ENCODE peak calls at places on chromosomes 6 and 20, in five cellular contexts. M, G, K, F and S are unnamed samples.

GRCh38 chr6:41408982-41409381 is 73.6 kb downstream of the NCR2 start:
- DNase-seq in M (no peak), K (no peak), F (no peak), G (no peak), S (no peak)

GRCh38 chr6:91267246-91267645 is 680.4 kb upstream of the MAP3K7 start:
- DNase-seq in M (no peak), K (no peak), G (no peak), F (no peak), S (no peak)

GRCh38 chr6:112203577-112204349 is 50.6 kb downstream of the LAMA4 start:
- DNase-seq in G (peak; percentile 10), F (no peak), K (no peak), M (no peak), S (peak; percentile 12)

GRCh38 chr20:51542033-51542893 is at the start of gene NFATC2:
- DNase-seq in K (peak; percentile 74), F (no peak), M (peak; percentile 23), G (peak; percentile 65), S (no peak)

GRCh38 chr6:25968769-25969168 is 6.2 kb downstream of the TRIM38 start:
- DNase-seq in M (no peak), F (no peak), G (no peak), K (no peak), S (no peak)

GRCh38 chr20:21936720-21937380 is 231.4 kb downstream of the PAX1 start:
- DNase-seq in K (no peak), M (peak; percentile 38), F (no peak), G (no peak), S (no peak)

GRCh38 chr20:53984354-53984753 is 86.0 kb downstream of the BCAS1 start:
- DNase-seq in K (no peak), M (no peak), F (no peak), G (no peak), S (no peak)

GRCh38 chr6:1346556-1347186 is 34.8 kb downstream of the FOXQ1 start:
- DNase-seq in F (no peak), G (no peak), K (no peak), M (no peak), S (no peak)

GRCh38 chr20:13344671-13345070 is 123.6 kb downstream of the ISM1 start:
- DNase-seq in F (no peak), G (no peak), K (no peak), M (no peak), S (no peak)

GRCh38 chr6:82970853-82971252 is 94.8 kb downstream of the UBE3D start:
- DNase-seq in F (no peak), M (no peak), K (no peak), G (no peak), S (no peak)

GRCh38 chr20:10674684-10675455 is 1.1 kb upstream of the JAG1 start:
- DNase-seq in M (no peak), G (peak; percentile 84), F (no peak), K (peak; percentile 42), S (peak; percentile 89)

GRCh38 chr6:13425971-13426931 is 61.1 kb downstream of the GFOD1 start:
- DNase-seq in G (no peak), K (no peak), F (peak; percentile 42), M (no peak), S (no peak)

GRCh38 chr6:122458087-122458486 is 13.5 kb downstream of the SERINC1 start:
- DNase-seq in K (no peak), F (no peak), M (no peak), G (no peak), S (no peak)

DNA sequence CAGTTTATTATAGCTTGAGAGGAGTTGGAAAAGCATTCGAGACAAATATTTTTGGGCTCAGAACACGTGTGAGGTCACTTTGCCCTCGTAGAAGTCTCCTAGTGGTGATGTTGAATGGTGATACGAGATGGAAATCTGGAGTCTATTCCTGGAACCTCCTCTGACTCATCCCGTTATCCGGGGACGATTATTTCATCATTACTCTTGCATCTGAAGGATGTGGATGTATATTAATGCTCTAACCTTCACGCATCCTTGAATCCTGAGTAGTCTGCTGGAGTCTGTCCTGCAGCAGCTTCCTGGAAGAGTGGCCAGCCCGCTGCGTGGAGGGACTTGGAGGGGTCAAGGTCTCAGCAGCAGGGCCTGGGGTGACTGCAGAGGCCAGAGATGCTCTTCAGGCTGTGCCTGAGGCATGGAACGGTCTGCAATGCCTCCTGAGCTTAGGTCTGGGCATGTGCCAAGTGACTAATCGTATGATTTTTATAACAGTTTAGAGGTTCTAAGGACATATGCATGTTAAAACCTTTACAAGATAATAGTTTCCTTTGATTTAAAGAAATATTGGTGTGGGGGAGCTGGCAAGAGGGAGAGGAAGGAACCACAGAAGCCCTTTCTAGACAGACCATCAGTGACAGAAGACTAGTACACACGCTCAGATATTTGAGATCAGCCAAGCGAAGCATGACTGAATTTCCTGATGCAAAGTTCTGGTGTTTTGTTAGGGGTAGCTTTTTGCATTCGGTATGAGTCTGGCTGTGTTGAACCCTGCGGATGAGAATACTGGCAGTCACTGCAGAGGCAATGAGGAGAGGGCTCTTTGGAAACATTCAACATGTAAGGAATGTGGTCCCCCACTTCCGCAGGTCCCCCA is 400.2 kb downstream of the QKI start:
- DNase-seq in G (no peak), M (no peak), K (peak; percentile 20), F (peak; percentile 34), S (peak; percentile 16)
- TF ChIP-seq KDM1A in G (no peak), M (no peak), K (no peak), F (no peak), S (no peak)

DNA sequence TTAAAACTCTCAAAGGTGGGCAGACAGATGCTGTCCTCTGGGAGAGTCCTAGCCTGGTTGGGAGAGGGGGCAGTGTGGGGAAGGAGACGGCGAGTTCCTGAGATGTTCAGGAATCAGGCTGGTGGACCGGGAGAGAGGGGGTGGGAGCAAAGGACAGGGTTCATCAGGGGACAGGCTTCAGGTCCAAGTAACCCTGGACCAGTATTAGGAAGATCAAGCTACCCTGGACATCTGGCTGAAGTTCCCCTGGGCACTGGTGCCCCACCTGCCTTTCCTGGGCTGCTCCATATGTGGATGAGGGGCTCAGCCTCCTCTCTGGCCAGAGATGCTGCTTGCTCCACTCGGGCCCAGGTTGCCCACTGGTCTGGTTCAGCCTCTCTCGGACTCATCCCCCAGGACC is 1.1 kb upstream of the IP6K3 start:
- DNase-seq in G (no peak), M (no peak), K (no peak), F (no peak), S (no peak)
- TF ChIP-seq KDM1A in G (no peak), M (no peak), K (no peak), F (no peak), S (no peak)

DNA sequence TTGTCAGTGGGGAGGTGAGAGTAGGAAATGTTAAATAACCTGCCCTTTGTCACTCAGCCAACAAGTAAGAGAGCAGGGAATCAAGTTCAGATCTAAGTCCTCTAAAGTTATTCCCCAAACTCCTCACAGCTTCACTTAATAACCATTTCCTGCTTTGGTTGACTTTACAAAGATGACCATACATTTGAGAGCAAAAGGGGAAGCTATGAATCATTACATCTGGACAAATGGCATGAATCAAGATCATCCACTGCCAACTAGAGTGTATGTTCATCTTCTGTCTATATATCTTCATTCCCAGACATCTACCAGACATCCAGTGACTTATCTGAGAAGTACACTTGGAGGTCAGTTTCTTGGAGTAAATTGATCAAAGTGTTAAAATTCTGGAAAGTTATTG is 15.1 kb upstream of the HIVEP2 start:
- DNase-seq in F (no peak), M (no peak), K (no peak), G (no peak), S (no peak)
- TF ChIP-seq KDM1A in F (no peak), M (no peak), K (no peak), G (no peak), S (no peak)

DNA sequence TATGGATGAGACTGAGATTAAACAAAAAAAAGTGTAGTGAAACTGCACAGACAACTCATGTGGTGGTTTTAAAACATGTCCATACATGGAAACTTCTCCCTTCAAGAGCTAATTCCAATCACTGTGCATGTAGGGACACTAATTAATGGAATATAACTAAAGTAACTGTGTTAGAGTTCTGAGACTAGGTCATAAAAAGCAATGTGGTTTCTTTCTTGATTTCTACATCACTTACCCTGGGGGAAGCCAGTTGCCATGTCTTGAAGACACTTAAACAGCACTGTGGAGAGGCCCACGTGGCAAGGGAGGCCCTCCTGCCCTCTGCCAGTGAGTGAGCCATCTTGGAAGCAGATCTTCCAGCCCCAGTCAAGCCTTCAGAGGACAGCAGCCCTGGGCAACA is 118.2 kb upstream of the DST start:
- DNase-seq in F (no peak), M (no peak), G (no peak), K (no peak), S (no peak)
- TF ChIP-seq KDM1A in F (no peak), M (no peak), G (no peak), K (no peak), S (no peak)

GRCh38 chr6:138555294-138555988 is 56.1 kb upstream of the NHSL1 start:
- DNase-seq in F (peak; percentile 8), G (peak; percentile 79), K (no peak), M (peak; percentile 38), S (no peak)
- TF ChIP-seq KDM1A in F (no peak), G (no peak), K (no peak), M (no peak), S (no peak)